ENCODE peak calls at places on chromosomes 7 and 10, in seven cellular contexts. T is right lobe of liver, B is neural progenitor cell, F is GM13976, A is HCT116, U is choroid plexus epithelial cell, E is astrocyte of the spinal cord. J is an unnamed sample.

GRCh38 chr10:3104251-3104918 is 37.0 kb downstream of the PFKP start:
- DNase-seq in T (peak; percentile 58), B (no peak), F (no peak), A (no peak), U (no peak), E (no peak), J (no peak)

GRCh38 chr10:123755061-123755460 is 88.9 kb downstream of the GPR26 start:
- DNase-seq in T (no peak), B (no peak), F (no peak), A (no peak), U (no peak), E (no peak), J (no peak)

GRCh38 chr10:101611096-101611495 is 23.0 kb downstream of the DPCD start:
- DNase-seq in T (no peak), B (no peak), F (no peak), A (no peak), U (no peak), E (no peak), J (no peak)

GRCh38 chr7:23654508-23654907 is 25.5 kb upstream of the FAM221A start:
- DNase-seq in T (no peak), B (peak; percentile 71), F (no peak), A (peak; percentile 43), U (peak; percentile 40), E (no peak), J (no peak)

GRCh38 chr10:86366033-86366901 is at the start of gene GRID1:
- DNase-seq in T (peak; percentile 54), B (peak; percentile 83), F (peak; percentile 77), A (no peak), U (peak; percentile 13), E (no peak), J (no peak)

GRCh38 chr10:93921338-93921737 is 27.6 kb downstream of the SLC35G1 start:
- DNase-seq in T (no peak), B (peak; percentile 30), F (peak; percentile 12), A (no peak), U (no peak), E (no peak), J (no peak)

GRCh38 chr7:8724080-8724718 is 290.8 kb downstream of the NXPH1 start:
- DNase-seq in T (peak; percentile 58), B (peak; percentile 90), F (peak; percentile 59), A (no peak), U (peak; percentile 1), E (no peak), J (peak; percentile 5)

GRCh38 chr10:37549054-37549453 is 308.4 kb downstream of the ZNF248 start:
- DNase-seq in T (no peak), B (no peak), F (no peak), A (no peak), U (no peak), E (no peak), J (no peak)

GRCh38 chr10:80509403-80510161 is 28.1 kb upstream of the SH2D4B start:
- DNase-seq in T (no peak), B (no peak), F (no peak), A (no peak), U (peak; percentile 80), E (peak; percentile 83), J (no peak)

GRCh38 chr10:5343979-5344378 is 20.8 kb upstream of the UCN3 start:
- DNase-seq in T (no peak), B (no peak), F (no peak), A (no peak), U (no peak), E (no peak), J (no peak)

GRCh38 chr10:26485150-26485941 is 47.2 kb downstream of the APBB1IP start:
- DNase-seq in T (no peak), B (no peak), F (no peak), A (no peak), U (peak; percentile 12), E (peak; percentile 47), J (no peak)

GRCh38 chr7:92397542-92397941 is 49.7 kb upstream of the GATAD1 start:
- DNase-seq in T (no peak), B (no peak), F (no peak), A (no peak), U (no peak), E (no peak), J (no peak)

GRCh38 chr7:92400013-92400412 is 47.3 kb upstream of the GATAD1 start:
- DNase-seq in T (no peak), B (no peak), F (no peak), A (no peak), U (no peak), E (no peak), J (no peak)

GRCh38 chr7:92404170-92404614 is 43.1 kb upstream of the GATAD1 start:
- DNase-seq in T (no peak), B (peak; percentile 43), F (no peak), A (no peak), U (peak; percentile 13), E (no peak), J (no peak)

GRCh38 chr7:92403760-92404074 is 43.6 kb upstream of the GATAD1 start:
- DNase-seq in T (no peak), B (no peak), F (no peak), A (no peak), U (no peak), E (no peak), J (no peak)

GRCh38 chr7:92402920-92403759 is 44.1 kb upstream of the GATAD1 start:
- DNase-seq in T (no peak), B (peak; percentile 21), F (no peak), A (no peak), U (peak; percentile 85), E (peak; percentile 6), J (no peak)
- TF ChIP-seq CTCF in T (no peak), B (no peak), F (no peak), A (no peak), U (no peak), E (no peak), J (no peak)

DNA sequence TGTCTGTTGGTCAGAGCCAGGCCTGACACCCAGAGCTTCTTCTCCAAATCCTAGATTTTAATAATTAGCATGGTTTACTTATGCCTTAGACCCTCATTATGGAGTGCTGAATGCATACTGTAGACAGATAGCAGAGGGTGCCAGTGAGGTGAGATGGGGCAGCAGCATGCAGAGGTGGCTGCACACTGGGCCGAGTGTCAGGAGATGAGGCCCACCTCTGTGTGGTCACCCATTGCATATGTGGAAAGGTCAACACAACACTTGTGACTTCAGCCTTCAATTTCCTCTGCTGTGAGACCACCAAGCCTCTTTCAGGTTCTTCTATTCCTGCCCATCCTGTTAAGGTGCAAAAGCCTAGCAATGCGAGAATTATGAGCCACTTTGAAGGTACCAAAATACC is 39.7 kb upstream of the NMT2 start:
- DNase-seq in T (no peak), B (no peak), F (no peak), A (no peak), U (no peak), E (no peak), J (no peak)
- TF ChIP-seq CTCF in T (no peak), B (no peak), F (no peak), A (no peak), U (no peak), E (no peak), J (no peak)

GRCh38 chr10:125880719-125881118 is 373 bp downstream of the DHX32 start:
- DNase-seq in T (no peak), B (peak; percentile 50), F (no peak), A (no peak), U (peak; percentile 30), E (peak; percentile 16), J (no peak)
- TF ChIP-seq CTCF in T (no peak), B (no peak), F (no peak), A (no peak), U (no peak), E (no peak), J (no peak)

DNA sequence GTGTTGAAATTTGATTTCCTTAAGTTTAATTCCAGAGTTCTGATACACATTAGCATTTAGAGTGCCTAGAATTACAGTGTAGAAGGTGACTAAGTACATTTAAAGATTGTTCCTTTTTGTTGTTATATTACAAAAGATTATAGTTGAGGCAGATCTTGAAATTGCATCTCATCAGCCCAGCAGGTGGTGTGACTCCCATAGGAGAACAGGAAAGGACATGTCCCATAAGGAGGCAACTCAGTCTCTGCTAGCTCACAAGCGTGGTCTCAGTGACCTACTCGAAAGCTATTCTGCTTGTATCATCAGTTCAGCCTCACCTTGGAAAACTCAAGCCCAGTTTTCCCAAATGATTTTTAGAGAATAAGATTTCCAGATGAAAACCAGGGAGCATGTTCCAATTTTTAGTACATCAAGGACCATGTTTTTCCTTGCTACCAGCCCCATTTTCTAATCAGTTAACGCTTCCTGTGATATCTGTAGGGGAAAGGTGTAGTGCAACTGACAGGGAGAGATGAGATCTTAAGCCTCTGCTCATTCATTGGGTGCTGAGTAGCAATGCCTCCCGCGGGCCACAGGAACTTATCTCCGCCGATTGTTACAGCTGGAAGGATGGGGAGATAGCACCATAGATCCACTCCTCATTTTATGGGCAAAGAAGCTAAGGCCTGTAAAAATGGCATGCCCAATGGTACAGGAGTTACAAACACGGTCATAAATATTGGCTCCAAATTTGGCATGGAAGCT is 1.1 kb upstream of the GNAI1 start:
- DNase-seq in T (no peak), B (peak; percentile 33), F (no peak), A (no peak), U (peak; percentile 29), E (no peak), J (no peak)
- TF ChIP-seq CTCF in T (peak; percentile 30), B (no peak), F (no peak), A (peak; percentile 29), U (no peak), E (no peak), J (no peak)

GRCh38 chr10:52308251-52309031 is 5.6 kb upstream of the DKK1 start:
- DNase-seq in T (peak; percentile 51), B (peak; percentile 92), F (peak; percentile 71), A (no peak), U (peak; percentile 91), E (peak; percentile 82), J (peak; percentile 7)
- TF ChIP-seq CTCF in T (peak; percentile 62), B (peak; percentile 83), F (peak; percentile 17), A (peak; percentile 75), U (peak; percentile 84), E (peak; percentile 65), J (peak; percentile 58)

GRCh38 chr10:23157691-23158369 is 34.3 kb upstream of the PTF1A start:
- DNase-seq in T (no peak), B (peak; percentile 74), F (peak; percentile 66), A (peak; percentile 41), U (peak; percentile 71), E (peak; percentile 45), J (peak; percentile 40)
- TF ChIP-seq CTCF in T (no peak), B (no peak), F (peak; percentile 38), A (no peak), U (peak; percentile 48), E (peak; percentile 13), J (peak; percentile 49)

J was measured in GM12864.